ENCODE peak calls at places on chromosomes 16 and 17, in six cellular contexts. J is stimulated activated CD8-positive, alpha-beta memory T cell treated with anti-CD3 and anti-CD28 coated beads, Interleukin-15, amount 100 ng/mL, for 24 hours; T is heart right ventricle; X is stimulated activated CD4-positive, alpha-beta T cell treated with anti-CD3 and anti-CD28 coated beads, Interleukin-4, amount 100 ng/mL, for 4 hours; C is WERI-Rb-1; H is central memory CD8-positive, alpha-beta T cell. N is an unnamed sample.

GRCh38 chr17:1953866-1954265 is 71.3 kb downstream of the RTN4RL1 start:
- DNase-seq in J (no peak), T (no peak), X (no peak), C (no peak), H (no peak), N (no peak)

GRCh38 chr16:3664187-3664896 is 9.9 kb downstream of the DNASE1 start:
- DNase-seq in J (no peak), T (no peak), X (no peak), C (no peak), H (no peak), N (no peak)

GRCh38 chr16:30758988-30759461 is 2.8 kb downstream of the CFAP119 start:
- DNase-seq in J (no peak), T (no peak), X (no peak), C (no peak), H (no peak), N (no peak)

GRCh38 chr17:46009681-46010596 is 10.9 kb downstream of the STH start:
- DNase-seq in J (no peak), T (no peak), X (no peak), C (no peak), H (no peak), N (no peak)

GRCh38 chr16:50154369-50154947 is 1.4 kb downstream of the TENT4B start:
- DNase-seq in J (no peak), T (peak), X (no peak), C (no peak), H (no peak), N (no peak)

GRCh38 chr17:52159810-52160578 is 1.5 kb upstream of the CA10 start:
- DNase-seq in J (no peak), T (no peak), X (no peak), C (peak), H (no peak), N (no peak)

GRCh38 chr16:57029161-57030160 is 40.1 kb downstream of the NLRC5 start:
- DNase-seq in J (no peak), T (no peak), X (no peak), C (no peak), H (no peak), N (no peak)

GRCh38 chr17:20008242-20009051 is 712 bp upstream of the SPECC1 start:
- DNase-seq in J (no peak), T (peak), X (peak), C (peak), H (peak), N (no peak)

GRCh38 chr16:85256190-85256739 is 144.0 kb upstream of the CIBAR2 start:
- DNase-seq in J (no peak), T (no peak), X (no peak), C (no peak), H (no peak), N (no peak)

GRCh38 chr17:13346996-13347762 is 254.6 kb downstream of the HS3ST3A1 start:
- DNase-seq in J (no peak), T (no peak), X (no peak), C (no peak), H (no peak), N (peak)

GRCh38 chr17:146983-147761 is 9.8 kb downstream of the SCGB1C2 start:
- DNase-seq in J (no peak), T (peak), X (no peak), C (peak), H (no peak), N (no peak)

GRCh38 chr16:1048442-1049112 is 24.0 kb upstream of the SSTR5 start:
- DNase-seq in J (no peak), T (peak), X (no peak), C (peak), H (no peak), N (no peak)

GRCh38 chr16:28166394-28167208 is 45.2 kb downstream of the XPO6 start:
- DNase-seq in J (no peak), T (no peak), X (peak), C (no peak), H (no peak), N (no peak)

GRCh38 chr17:66604381-66604780 is 230.5 kb upstream of the CACNG5 start:
- DNase-seq in J (no peak), T (no peak), X (no peak), C (no peak), H (no peak), N (no peak)

GRCh38 chr16:74568961-74569631 is 37.8 kb downstream of the GLG1 start:
- DNase-seq in J (no peak), T (no peak), X (no peak), C (no peak), H (no peak), N (no peak)

GRCh38 chr17:5813357-5813756 is 229.0 kb upstream of the NLRP1 start:
- DNase-seq in J (no peak), T (no peak), X (no peak), C (no peak), H (no peak), N (no peak)

GRCh38 chr17:34613064-34614019 is 34.0 kb downstream of the TMEM132E start:
- DNase-seq in J (no peak), T (no peak), X (no peak), C (peak), H (no peak), N (no peak)

GRCh38 chr16:54284931-54285413 is 1.6 kb downstream of the IRX3 start:
- DNase-seq in J (no peak), T (peak), X (no peak), C (no peak), H (no peak), N (no peak)

GRCh38 chr17:10628756-10629155 is 28.4 kb downstream of the MYH3 start:
- DNase-seq in J (no peak), T (no peak), X (no peak), C (no peak), H (no peak), N (no peak)

GRCh38 chr16:86953631-86954465 is 363.3 kb downstream of the C16orf95 start:
- DNase-seq in J (no peak), T (no peak), X (no peak), C (no peak), H (no peak), N (no peak)

GRCh38 chr17:79050591-79050990 is 24.0 kb upstream of the ENGASE start:
- DNase-seq in J (no peak), T (no peak), X (no peak), C (no peak), H (no peak), N (no peak)

GRCh38 chr16:1884155-1884760 is 12.3 kb upstream of the MEIOB start:
- DNase-seq in J (no peak), T (no peak), X (no peak), C (no peak), H (no peak), N (no peak)

GRCh38 chr17:64081802-64082799 is 47.8 kb downstream of the ERN1 start:
- DNase-seq in J (no peak), T (no peak), X (peak), C (peak), H (no peak), N (no peak)

GRCh38 chr16:87297407-87297806 is 19.8 kb downstream of the C16orf95 start:
- DNase-seq in J (no peak), T (no peak), X (no peak), C (no peak), H (no peak), N (no peak)

GRCh38 chr17:36674278-36674650 is 72.9 kb downstream of the MRM1 start:
- DNase-seq in J (no peak), T (no peak), X (peak), C (no peak), H (no peak), N (no peak)

GRCh38 chr17:63154586-63155244 is 188.7 kb downstream of the TANC2 start:
- DNase-seq in J (no peak), T (no peak), X (no peak), C (no peak), H (no peak), N (no peak)

GRCh38 chr16:89217388-89218191 is at the start of gene ZNF778:
- DNase-seq in J (peak), T (peak), X (peak), C (peak), H (peak), N (peak)

GRCh38 chr17:82461827-82462524 is 3.4 kb downstream of the NARF start:
- DNase-seq in J (no peak), T (no peak), X (no peak), C (no peak), H (no peak), N (no peak)

GRCh38 chr16:20064520-20064919 is 9.2 kb downstream of the GPR139 start:
- DNase-seq in J (no peak), T (no peak), X (no peak), C (no peak), H (no peak), N (no peak)

GRCh38 chr17:29592850-29593545 is at the start of gene ANKRD13B:
- DNase-seq in J (no peak), T (peak), X (peak), C (peak), H (no peak), N (no peak)

GRCh38 chr16:87229230-87230192 is 87.7 kb downstream of the C16orf95 start:
- DNase-seq in J (no peak), T (no peak), X (no peak), C (no peak), H (no peak), N (no peak)

GRCh38 chr17:63533433-63534077 is 10.4 kb downstream of the KCNH6 start:
- DNase-seq in J (no peak), T (no peak), X (no peak), C (peak), H (no peak), N (no peak)